ENCODE peak calls at places on chromosome 21, in five cellular contexts. A is tibial nerve, O is A549, J is nephron progenitor cell, U is astrocyte of the spinal cord. L is an unnamed sample.

GRCh38 chr21:17602874-17603273 is 9.8 kb downstream of the BTG3 start:
- DNase-seq in U (peak), J (no peak), A (no peak), O (no peak), L (no peak)

GRCh38 chr21:27155130-27155500 is 188.2 kb upstream of the ADAMTS5 start:
- DNase-seq in O (no peak), U (no peak), A (no peak), J (no peak), L (no peak)

GRCh38 chr21:44304846-44305245 is 5.0 kb downstream of the PFKL start:
- DNase-seq in U (peak), A (peak), J (peak), O (peak), L (peak)

GRCh38 chr21:44092201-44092600 is 15.0 kb upstream of the PWP2 start:
- DNase-seq in O (no peak), U (no peak), J (no peak), A (no peak), L (no peak)

GRCh38 chr21:15128267-15128666 is 63.5 kb upstream of the NRIP1 start:
- DNase-seq in U (no peak), A (no peak), O (no peak), J (no peak), L (no peak)

GRCh38 chr21:31752967-31753366 is 21.0 kb upstream of the SCAF4 start:
- DNase-seq in J (no peak), A (no peak), O (no peak), U (no peak), L (no peak)

GRCh38 chr21:15080504-15080903 is 15.7 kb upstream of the NRIP1 start:
- DNase-seq in O (no peak), J (no peak), A (no peak), U (no peak), L (no peak)

GRCh38 chr21:14982336-14982735 is 82.5 kb downstream of the NRIP1 start:
- DNase-seq in O (no peak), U (no peak), J (no peak), A (no peak), L (no peak)

GRCh38 chr21:33051925-33052324 is 18.0 kb upstream of the OLIG1 start:
- DNase-seq in O (no peak), A (no peak), J (no peak), U (no peak), L (no peak)

GRCh38 chr21:33761104-33762036 is 119.1 kb downstream of the ITSN1 start:
- DNase-seq in O (peak), J (no peak), U (peak), A (peak), L (peak)

GRCh38 chr21:45054162-45054926 is 20.0 kb upstream of the ADARB1 start:
- DNase-seq in U (no peak), A (no peak), O (no peak), J (no peak), L (no peak)

GRCh38 chr21:25214676-25215075 is 392.6 kb downstream of the MRPL39 start:
- DNase-seq in U (no peak), J (no peak), A (no peak), O (no peak), L (no peak)

GRCh38 chr21:29208666-29209059 is 78.2 kb downstream of the MAP3K7CL start:
- DNase-seq in O (peak), J (no peak), A (no peak), U (peak), L (no peak)

GRCh38 chr21:14773777-14774345 is 227.7 kb upstream of the SAMSN1 start:
- DNase-seq in O (peak), U (peak), A (peak), J (peak), L (peak)

GRCh38 chr21:25186278-25186677 is 421.0 kb downstream of the MRPL39 start:
- DNase-seq in J (no peak), U (no peak), A (no peak), O (no peak), L (no peak)

GRCh38 chr21:21385404-21385803 is 387.2 kb downstream of the NCAM2 start:
- DNase-seq in J (no peak), U (no peak), O (no peak), A (no peak), L (no peak)

GRCh38 chr21:23452384-23453083 is 2154.7 kb downstream of the MRPL39 start:
- DNase-seq in A (no peak), O (no peak), J (peak), U (no peak), L (peak)
- TF ChIP-seq CTCF in A (no peak), O (no peak), J (peak), U (peak), L (no peak)

DNA sequence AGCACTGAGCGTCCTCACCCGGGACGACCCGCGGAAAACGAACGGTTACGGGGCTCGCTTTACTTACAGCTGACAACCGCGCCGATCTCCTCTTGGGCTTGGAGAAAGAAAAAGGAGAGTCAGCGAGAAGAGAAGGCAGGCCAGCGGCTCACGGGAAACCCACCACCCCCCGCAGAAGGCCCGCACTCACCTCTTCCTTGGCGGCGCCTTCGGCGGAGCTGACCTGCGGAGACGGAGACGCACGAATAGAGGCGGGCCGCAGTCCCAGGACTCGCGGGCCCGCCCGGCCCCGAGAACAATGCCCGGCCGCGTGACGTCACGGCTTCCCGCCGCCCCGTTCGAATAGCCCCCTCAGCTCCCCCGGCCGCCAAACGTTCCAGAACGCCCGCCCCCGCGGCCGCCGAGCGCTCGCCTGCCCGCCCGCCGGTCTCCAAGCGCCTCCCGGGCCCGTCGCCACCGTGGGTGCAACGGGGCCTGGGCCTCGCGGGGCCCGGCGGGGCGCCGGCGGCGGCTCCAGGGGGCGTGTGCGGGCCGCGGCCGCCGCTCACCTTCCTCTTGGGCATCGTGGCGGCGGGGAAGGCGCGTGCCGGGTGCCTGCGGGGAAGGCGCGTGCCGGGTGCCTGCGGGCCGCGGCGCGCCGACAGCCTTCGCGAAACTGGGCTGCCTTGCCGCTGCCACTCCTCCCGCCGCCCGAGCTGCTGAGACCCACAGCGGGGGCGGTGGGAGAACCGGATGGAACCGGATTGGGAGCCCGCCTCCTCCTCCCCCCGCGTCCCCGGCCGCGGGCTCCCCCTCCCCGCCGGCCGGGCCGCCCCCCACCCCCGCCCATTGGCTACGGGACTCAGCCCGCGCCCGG is at the start of gene HMGN1:
- DNase-seq in J (peak), U (peak), O (peak), A (peak), L (peak)
- TF ChIP-seq CTCF in J (no peak), U (no peak), O (no peak), A (no peak), L (no peak)

GRCh38 chr21:19507682-19508260 is 1104.2 kb upstream of the TMPRSS15 start:
- DNase-seq in U (no peak), A (no peak), J (no peak), O (peak), L (no peak)
- TF ChIP-seq CTCF in U (peak), A (no peak), J (peak), O (no peak), L (peak)

GRCh38 chr21:30268608-30269197 is 14.0 kb downstream of the KRTAP24-1 start:
- DNase-seq in U (no peak), O (no peak), J (no peak), A (no peak), L (no peak)
- TF ChIP-seq CTCF in U (peak), O (no peak), J (no peak), A (no peak), L (peak)

GRCh38 chr21:46399129-46399528 is 59.6 kb upstream of the DIP2A start:
- DNase-seq in U (no peak), O (no peak), A (no peak), J (no peak), L (no peak)

GRCh38 chr21:46399686-46400085 is 59.0 kb upstream of the DIP2A start:
- DNase-seq in A (no peak), O (no peak), U (no peak), J (no peak), L (no peak)

GRCh38 chr21:46397993-46398392 is 60.7 kb upstream of the DIP2A start:
- DNase-seq in O (no peak), U (no peak), A (no peak), J (no peak), L (no peak)

GRCh38 chr21:46394819-46395152 is 63.9 kb upstream of the DIP2A start:
- DNase-seq in A (no peak), U (no peak), J (no peak), O (no peak), L (no peak)

GRCh38 chr21:46397211-46397905 is 61.3 kb upstream of the DIP2A start:
- DNase-seq in O (no peak), J (no peak), A (no peak), U (no peak), L (no peak)
- TF ChIP-seq CTCF in O (no peak), J (no peak), A (no peak), U (no peak), L (no peak)

GRCh38 chr21:41313765-41314164 is 2.8 kb upstream of the FAM3B start:
- DNase-seq in A (no peak), U (no peak), O (no peak), J (no peak), L (no peak)

GRCh38 chr21:41317458-41317857 is 857 bp downstream of the FAM3B start:
- DNase-seq in U (no peak), A (no peak), J (no peak), O (no peak), L (no peak)

GRCh38 chr21:41316641-41317392 is at the start of gene FAM3B:
- DNase-seq in U (no peak), O (no peak), A (no peak), J (peak), L (peak)

GRCh38 chr21:41316200-41316599 is 401 bp upstream of the FAM3B start:
- DNase-seq in A (no peak), U (no peak), O (no peak), J (no peak), L (no peak)

DNA sequence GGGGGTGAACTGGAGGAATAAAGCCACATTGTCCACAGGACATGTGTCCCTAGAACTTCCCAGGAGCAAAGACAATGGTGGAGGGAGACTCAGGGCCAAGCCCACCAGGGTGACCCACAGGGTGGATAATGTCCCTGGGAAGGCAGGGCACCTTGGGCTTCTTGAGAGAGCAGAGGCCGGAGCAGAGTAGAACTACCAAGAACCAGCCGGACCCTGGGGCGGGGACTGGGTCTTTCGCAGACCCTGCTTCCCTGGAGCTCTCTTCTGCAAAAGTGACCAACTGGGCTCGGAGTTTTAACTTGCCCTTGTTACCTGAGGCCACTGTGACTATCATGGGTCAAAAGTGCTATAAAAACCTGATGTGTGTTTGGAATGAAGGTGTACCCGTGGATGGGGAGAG is 875 bp upstream of the FAM3B start:
- DNase-seq in O (no peak), J (no peak), U (no peak), A (no peak), L (no peak)
- TF ChIP-seq CTCF in O (no peak), J (no peak), U (no peak), A (no peak), L (no peak)

GRCh38 chr21:36478207-36478701 is 1.7 kb downstream of the CLDN14 start:
- DNase-seq in O (peak), U (peak), A (no peak), J (no peak), L (no peak)

GRCh38 chr21:36480618-36481017 is 696 bp upstream of the CLDN14 start:
- DNase-seq in U (no peak), A (no peak), J (no peak), O (no peak), L (no peak)

GRCh38 chr21:36477559-36477958 is 2.4 kb downstream of the CLDN14 start:
- DNase-seq in O (no peak), A (no peak), U (no peak), J (no peak), L (no peak)

GRCh38 chr21:36479415-36480402 is at the start of gene CLDN14:
- DNase-seq in O (no peak), U (no peak), J (no peak), A (no peak), L (no peak)

DNA sequence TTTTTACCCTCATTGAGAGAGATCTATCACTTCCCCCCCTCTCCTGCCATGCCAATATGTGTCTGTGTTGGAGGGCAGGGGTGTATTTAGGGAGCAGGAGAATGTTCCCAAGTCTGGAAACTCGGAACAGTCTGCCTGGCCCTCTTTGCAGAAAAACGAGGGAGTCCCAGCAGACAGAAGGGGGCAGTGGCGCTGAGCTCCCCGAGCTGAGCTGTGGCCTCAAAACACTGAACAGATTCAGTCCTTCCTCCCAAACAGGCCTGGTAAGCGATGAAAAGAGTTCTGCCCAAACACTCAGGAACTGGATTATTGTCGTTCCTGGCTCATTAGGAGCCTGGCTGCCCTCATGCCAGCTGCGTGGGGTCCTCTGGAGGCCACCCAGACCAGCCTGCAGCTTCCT is 981 bp downstream of the CLDN14 start:
- DNase-seq in J (peak), O (peak), U (no peak), A (no peak), L (peak)
- TF ChIP-seq CTCF in J (peak), O (peak), U (peak), A (no peak), L (no peak)

GRCh38 chr21:36008505-36008904 is 51.8 kb downstream of the SETD4 start:
- DNase-seq in O (no peak), J (no peak), U (no peak), A (no peak), L (no peak)

GRCh38 chr21:36010801-36011200 is 49.5 kb downstream of the SETD4 start:
- DNase-seq in J (no peak), U (no peak), O (no peak), A (no peak), L (no peak)

GRCh38 chr21:36005879-36006400 is 54.4 kb downstream of the SETD4 start:
- DNase-seq in A (no peak), O (no peak), J (no peak), U (no peak), L (no peak)

GRCh38 chr21:36004441-36004840 is 55.9 kb downstream of the SETD4 start:
- DNase-seq in J (no peak), U (no peak), A (no peak), O (no peak), L (no peak)

DNA sequence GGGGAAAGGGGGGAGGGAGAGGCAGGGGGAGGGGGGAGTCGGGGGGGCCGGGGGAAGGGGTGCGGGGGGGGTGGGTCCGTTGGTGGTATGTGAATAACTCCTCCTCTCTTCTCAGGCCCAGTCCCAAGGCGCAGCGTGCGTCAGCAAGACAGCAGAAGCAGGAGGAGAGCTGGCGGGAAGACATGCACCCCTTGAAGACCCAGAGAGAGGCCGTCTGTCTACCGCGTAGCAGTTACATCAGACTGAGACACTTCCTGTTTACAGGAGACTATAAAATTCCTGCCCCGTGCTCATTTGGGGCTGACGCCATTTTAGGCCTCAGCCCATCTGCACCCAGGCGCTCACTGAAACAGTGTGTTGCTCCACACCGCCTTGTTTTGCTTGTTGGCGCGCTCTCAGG is 55.3 kb downstream of the SETD4 start:
- DNase-seq in O (peak), A (no peak), U (no peak), J (no peak), L (no peak)
- TF ChIP-seq CTCF in O (no peak), A (no peak), U (no peak), J (no peak), L (no peak)

GRCh38 chr21:41071410-41071809 is 96.5 kb upstream of the BACE2 start:
- DNase-seq in J (peak), U (no peak), A (no peak), O (peak), L (peak)
- TF ChIP-seq CTCF in J (no peak), U (peak), A (no peak), O (no peak), L (no peak)